ENCODE peak calls at places on chromosomes 4 and X, in nine cellular contexts. Z is sigmoid colon, B is thyroid gland, K is fibroblast of lung, P is neuronal stem cell, G is neural progenitor cell, V is mesendoderm, C is heart right ventricle, M is adrenal gland. T is an unnamed sample.

GRCh38 chrX:10064736-10065135 is 92.0 kb upstream of the CLCN4 start:
- DNase-seq in Z (no peak), B (peak), K (no peak), P (no peak), G (no peak), V (no peak), C (no peak), M (no peak), T (no peak)

GRCh38 chrX:107747596-107748161 is 27.9 kb downstream of the TSC22D3 start:
- DNase-seq in Z (no peak), B (peak), K (peak), P (no peak), G (peak), V (no peak), C (no peak), M (no peak), T (no peak)

GRCh38 chr4:21476753-21477152 is 471.8 kb downstream of the KCNIP4 start:
- DNase-seq in Z (no peak), B (no peak), K (no peak), P (peak), G (peak), V (peak), C (no peak), M (no peak), T (no peak)

GRCh38 chrX:3295731-3296130 is 50.7 kb downstream of the MXRA5 start:
- DNase-seq in Z (no peak), B (no peak), K (no peak), P (no peak), G (peak), V (peak), C (no peak), M (no peak), T (no peak)

GRCh38 chr4:86356425-86356824 is 3.4 kb downstream of the MAPK10 start:
- DNase-seq in Z (no peak), B (no peak), K (no peak), P (no peak), G (no peak), V (no peak), C (no peak), M (no peak), T (no peak)

GRCh38 chrX:13750204-13750603 is 15.7 kb downstream of the OFD1 start:
- DNase-seq in Z (no peak), B (peak), K (peak), P (no peak), G (peak), V (peak), C (no peak), M (no peak), T (no peak)

GRCh38 chr4:16227462-16227868 is 1.2 kb upstream of the TAPT1 start:
- DNase-seq in Z (peak), B (peak), K (peak), P (peak), G (peak), V (peak), C (peak), M (peak), T (peak)

GRCh38 chrX:11049976-11050375 is 61.2 kb upstream of the HCCS start:
- DNase-seq in Z (no peak), B (no peak), K (no peak), P (no peak), G (no peak), V (no peak), C (no peak), M (no peak), T (no peak)

GRCh38 chr4:94581766-94582165 is 130.0 kb downstream of the PDLIM5 start:
- DNase-seq in Z (no peak), B (no peak), K (no peak), P (no peak), G (no peak), V (no peak), C (no peak), M (no peak), T (no peak)

GRCh38 chrX:119887721-119888425 is 7.8 kb upstream of the AKAP14 start:
- DNase-seq in Z (peak), B (peak), K (peak), P (no peak), G (peak), V (peak), C (peak), M (peak), T (peak)

GRCh38 chr4:65340382-65341109 is 329.7 kb downstream of the EPHA5 start:
- DNase-seq in Z (no peak), B (no peak), K (no peak), P (no peak), G (no peak), V (peak), C (no peak), M (no peak), T (no peak)

GRCh38 chr4:176189891-176190795 is 5.2 kb downstream of the SPATA4 start:
- DNase-seq in Z (peak), B (no peak), K (no peak), P (no peak), G (no peak), V (no peak), C (no peak), M (no peak), T (no peak)

GRCh38 chr4:134465417-134465816 is 263.8 kb upstream of the PABPC4L start:
- DNase-seq in Z (no peak), B (no peak), K (no peak), P (no peak), G (peak), V (peak), C (no peak), M (no peak), T (no peak)

GRCh38 chr4:111283066-111283677 is 660.3 kb upstream of the PITX2 start:
- DNase-seq in Z (peak), B (peak), K (peak), P (peak), G (peak), V (peak), C (peak), M (peak), T (no peak)

GRCh38 chr4:2796261-2797187 is 3.6 kb downstream of the SH3BP2 start:
- DNase-seq in Z (peak), B (peak), K (peak), P (no peak), G (peak), V (no peak), C (no peak), M (peak), T (no peak)

GRCh38 chrX:9416562-9417319 is 48.1 kb upstream of the TBL1X start:
- DNase-seq in Z (no peak), B (no peak), K (peak), P (no peak), G (no peak), V (no peak), C (no peak), M (no peak), T (no peak)

GRCh38 chr4:10094841-10095240 is 21.8 kb downstream of the WDR1 start:
- DNase-seq in Z (no peak), B (no peak), K (no peak), P (no peak), G (no peak), V (no peak), C (no peak), M (no peak), T (no peak)
- H3K27ac ChIP-seq in Z (peak), B (peak), K (peak), P (no peak), G (no peak), V (no peak), C (peak), M (no peak), T (no peak)

DNA sequence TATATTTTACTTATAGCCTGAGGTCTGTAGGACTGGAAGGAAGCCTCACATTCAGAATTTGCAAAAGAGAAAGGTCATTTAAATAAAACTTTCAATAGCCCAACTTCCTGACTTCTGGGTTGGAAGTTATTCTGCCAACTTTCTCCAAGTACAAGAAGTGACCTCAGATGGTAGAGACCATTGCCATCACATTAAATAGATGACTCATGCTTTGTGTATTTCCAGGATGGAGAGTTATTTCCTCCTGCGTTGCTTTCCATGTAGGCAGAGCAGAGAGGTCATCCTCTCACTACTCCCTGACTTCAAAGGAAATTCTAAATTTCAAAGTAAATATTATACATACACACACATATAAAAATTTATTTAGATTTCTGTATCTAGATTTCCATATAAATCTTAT is 73.0 kb upstream of the NR3C2 start:
- DNase-seq in Z (no peak), B (no peak), K (peak), P (no peak), G (no peak), V (peak), C (no peak), M (no peak), T (no peak)
- H3K27ac ChIP-seq in Z (no peak), B (no peak), K (peak), P (no peak), G (no peak), V (no peak), C (no peak), M (no peak), T (no peak)

GRCh38 chr4:155441475-155441874 is 64.7 kb upstream of the MAP9 start:
- DNase-seq in Z (no peak), B (no peak), K (no peak), P (no peak), G (no peak), V (no peak), C (no peak), M (no peak), T (no peak)

GRCh38 chr4:155442267-155443105 is 65.7 kb upstream of the MAP9 start:
- DNase-seq in Z (peak), B (peak), K (peak), P (peak), G (peak), V (peak), C (peak), M (peak), T (no peak)

GRCh38 chr4:155445306-155445705 is 68.5 kb upstream of the MAP9 start:
- DNase-seq in Z (no peak), B (no peak), K (no peak), P (no peak), G (no peak), V (no peak), C (no peak), M (no peak), T (no peak)

DNA sequence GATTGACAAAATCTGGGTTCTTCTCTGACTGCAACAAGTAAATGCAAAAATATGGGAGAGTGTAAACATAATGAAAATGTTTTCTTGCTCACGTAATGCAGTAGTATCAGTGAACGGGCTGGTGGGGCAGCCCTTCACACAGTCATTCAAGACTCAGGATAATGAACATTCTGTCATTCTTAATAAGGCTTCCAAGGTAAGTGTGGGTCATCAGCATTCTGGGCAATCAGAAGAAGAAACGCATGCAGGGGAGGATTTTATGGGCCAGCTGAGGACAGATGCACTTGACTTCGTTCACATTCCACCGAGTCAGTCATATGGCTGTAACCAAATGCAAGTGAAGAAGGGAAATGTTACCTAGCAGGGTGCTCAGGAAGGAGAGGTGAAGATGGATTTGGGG is 67.9 kb upstream of the MAP9 start:
- DNase-seq in Z (no peak), B (no peak), K (no peak), P (no peak), G (no peak), V (no peak), C (no peak), M (no peak), T (no peak)
- H3K27ac ChIP-seq in Z (no peak), B (no peak), K (no peak), P (no peak), G (no peak), V (no peak), C (no peak), M (no peak), T (no peak)

GRCh38 chrX:16060252-16060651 is 63.1 kb upstream of the GRPR start:
- DNase-seq in Z (no peak), B (no peak), K (no peak), P (no peak), G (no peak), V (no peak), C (no peak), M (no peak), T (no peak)

GRCh38 chrX:16061296-16061695 is 62.1 kb upstream of the GRPR start:
- DNase-seq in Z (no peak), B (no peak), K (no peak), P (no peak), G (no peak), V (no peak), C (no peak), M (no peak), T (no peak)
- H3K27ac ChIP-seq in Z (no peak), B (no peak), K (no peak), P (no peak), G (no peak), V (no peak), C (no peak), M (no peak), T (peak)

GRCh38 chr4:8028368-8028767 is 88.7 kb upstream of the AFAP1 start:
- DNase-seq in Z (no peak), B (no peak), K (no peak), P (no peak), G (no peak), V (no peak), C (no peak), M (no peak), T (no peak)

GRCh38 chr4:8030121-8030781 is 90.6 kb upstream of the AFAP1 start:
- DNase-seq in Z (no peak), B (no peak), K (no peak), P (no peak), G (no peak), V (no peak), C (no peak), M (no peak), T (no peak)

GRCh38 chr4:8028884-8029568 is 89.4 kb upstream of the AFAP1 start:
- DNase-seq in Z (no peak), B (no peak), K (no peak), P (no peak), G (no peak), V (no peak), C (no peak), M (no peak), T (no peak)

GRCh38 chr4:8032381-8032780 is 92.7 kb upstream of the AFAP1 start:
- DNase-seq in Z (no peak), B (no peak), K (no peak), P (no peak), G (no peak), V (no peak), C (no peak), M (no peak), T (no peak)

DNA sequence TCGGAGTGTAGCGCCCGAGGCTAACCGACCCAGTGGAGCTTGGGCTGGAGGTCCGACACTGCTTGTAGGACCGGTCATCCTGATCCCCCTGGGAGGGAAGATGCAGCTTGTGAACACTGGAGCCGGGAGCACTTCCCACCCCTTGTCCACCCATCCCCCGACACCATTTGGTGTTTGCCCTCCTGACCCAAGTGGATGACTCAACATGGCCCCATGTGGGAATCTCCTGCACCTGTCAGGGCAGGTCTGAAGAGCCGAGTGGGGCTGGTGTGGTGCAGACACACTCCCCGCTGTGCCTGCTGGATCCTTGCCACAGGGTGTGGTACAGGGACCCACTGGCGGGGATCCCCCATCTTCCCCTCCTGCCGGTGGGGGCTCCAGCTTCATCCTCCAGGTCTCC is 90.0 kb upstream of the AFAP1 start:
- DNase-seq in Z (no peak), B (no peak), K (no peak), P (no peak), G (no peak), V (peak), C (no peak), M (no peak), T (no peak)
- H3K27ac ChIP-seq in Z (no peak), B (no peak), K (no peak), P (no peak), G (no peak), V (no peak), C (no peak), M (no peak), T (no peak)

GRCh38 chrX:17580529-17581155 is 156.7 kb upstream of the SCML1 start:
- DNase-seq in Z (peak), B (no peak), K (peak), P (no peak), G (no peak), V (peak), C (no peak), M (peak), T (no peak)
- H3K27ac ChIP-seq in Z (no peak), B (no peak), K (peak), P (no peak), G (no peak), V (no peak), C (no peak), M (no peak), T (no peak)

GRCh38 chr4:89657931-89658700 is 178.8 kb downstream of the SNCA start:
- DNase-seq in Z (no peak), B (no peak), K (peak), P (no peak), G (peak), V (peak), C (no peak), M (no peak), T (no peak)

GRCh38 chr4:89660851-89661250 is 176.1 kb downstream of the SNCA start:
- DNase-seq in Z (no peak), B (no peak), K (peak), P (no peak), G (no peak), V (no peak), C (no peak), M (no peak), T (no peak)

GRCh38 chr4:89661490-89661889 is 175.5 kb downstream of the SNCA start:
- DNase-seq in Z (no peak), B (no peak), K (peak), P (no peak), G (peak), V (peak), C (no peak), M (no peak), T (no peak)

GRCh38 chr4:89658701-89659024 is 178.3 kb downstream of the SNCA start:
- DNase-seq in Z (no peak), B (no peak), K (no peak), P (no peak), G (no peak), V (no peak), C (no peak), M (no peak), T (no peak)

GRCh38 chr4:89660444-89660843 is 176.5 kb downstream of the SNCA start:
- DNase-seq in Z (no peak), B (no peak), K (no peak), P (no peak), G (no peak), V (no peak), C (no peak), M (no peak), T (no peak)
- H3K27ac ChIP-seq in Z (no peak), B (no peak), K (no peak), P (no peak), G (no peak), V (no peak), C (no peak), M (no peak), T (no peak)

DNA sequence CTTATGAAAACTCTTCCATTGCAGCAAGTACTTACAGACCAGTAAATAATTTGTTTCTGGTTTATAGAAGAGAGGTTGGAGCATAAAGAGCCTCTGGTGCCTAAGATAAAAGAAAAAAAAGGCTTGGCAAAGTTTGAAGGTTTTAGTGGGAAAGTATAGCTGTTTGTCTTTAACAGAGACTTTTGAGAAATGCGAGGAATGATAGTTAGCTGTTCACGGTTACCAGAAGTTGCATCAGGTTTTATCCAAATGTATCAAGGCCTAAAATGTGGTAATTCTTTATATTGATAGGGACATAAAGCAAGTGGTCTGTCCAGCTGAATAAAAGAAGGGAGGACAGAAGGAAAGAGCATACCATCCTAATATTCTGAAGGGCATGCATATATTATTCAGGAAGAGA is 29.3 kb downstream of the RAP1GDS1 start:
- DNase-seq in Z (no peak), B (no peak), K (peak), P (no peak), G (no peak), V (peak), C (no peak), M (no peak), T (no peak)
- H3K27ac ChIP-seq in Z (no peak), B (no peak), K (no peak), P (no peak), G (no peak), V (no peak), C (no peak), M (no peak), T (no peak)

GRCh38 chr4:146243883-146244277 is 29.5 kb downstream of the REELD1 start:
- DNase-seq in Z (no peak), B (no peak), K (no peak), P (no peak), G (no peak), V (no peak), C (no peak), M (no peak), T (no peak)

GRCh38 chr4:146244496-146244895 is 30.2 kb downstream of the REELD1 start:
- DNase-seq in Z (no peak), B (no peak), K (no peak), P (no peak), G (no peak), V (no peak), C (no peak), M (no peak), T (no peak)

GRCh38 chr4:146245899-146246298 is 31.6 kb downstream of the REELD1 start:
- DNase-seq in Z (no peak), B (no peak), K (peak), P (no peak), G (no peak), V (no peak), C (no peak), M (peak), T (no peak)

GRCh38 chr4:146245246-146245645 is 30.9 kb downstream of the REELD1 start:
- DNase-seq in Z (no peak), B (no peak), K (no peak), P (no peak), G (no peak), V (no peak), C (no peak), M (no peak), T (no peak)

DNA sequence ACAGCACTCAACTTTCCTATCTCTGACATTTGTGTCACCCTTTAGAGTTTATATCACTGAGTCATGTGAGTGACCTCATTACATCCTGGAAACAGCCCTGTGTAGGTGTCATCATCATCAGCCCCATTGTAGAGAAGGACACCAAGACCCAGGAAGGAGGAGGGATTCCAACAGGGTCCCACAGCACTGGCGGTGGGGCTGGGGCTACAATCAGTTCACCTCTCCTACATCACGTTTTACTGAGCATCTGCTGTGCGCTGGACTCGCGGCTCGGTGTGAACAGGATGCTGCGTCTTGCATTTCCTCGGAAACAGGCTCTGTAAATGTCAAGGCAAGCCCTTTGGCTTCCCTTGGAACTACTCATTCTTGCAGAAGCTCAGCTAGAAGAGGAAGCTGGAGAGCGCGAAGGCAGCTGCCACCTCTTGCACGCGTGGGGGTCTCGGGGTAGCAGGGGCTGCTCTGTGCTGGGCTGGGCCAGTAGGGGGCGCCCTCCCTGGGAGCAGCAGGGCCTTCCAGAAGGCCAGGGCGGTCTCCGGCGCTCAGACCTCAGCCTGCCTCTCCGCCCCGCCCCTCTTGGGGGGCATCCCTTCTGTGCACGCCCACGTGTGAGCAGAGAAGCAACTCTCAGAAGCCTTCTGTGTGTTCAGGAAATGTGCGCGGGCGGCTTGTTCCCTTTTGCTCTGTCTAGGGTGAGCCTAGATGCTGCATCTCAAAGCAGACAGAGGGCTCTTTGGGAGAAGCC is 29.0 kb downstream of the REELD1 start:
- DNase-seq in Z (no peak), B (no peak), K (no peak), P (no peak), G (peak), V (peak), C (peak), M (no peak), T (peak)
- H3K27ac ChIP-seq in Z (peak), B (peak), K (no peak), P (no peak), G (no peak), V (no peak), C (peak), M (no peak), T (no peak)

GRCh38 chr4:139550724-139551429 is 5.1 kb downstream of the SETD7 start:
- DNase-seq in Z (peak), B (no peak), K (no peak), P (no peak), G (peak), V (peak), C (no peak), M (peak), T (no peak)
- H3K27ac ChIP-seq in Z (peak), B (no peak), K (no peak), P (no peak), G (no peak), V (peak), C (peak), M (no peak), T (no peak)